ENCODE peak calls at places on chromosomes 13 and 19, in nine cellular contexts. M is fibroblast of the aortic adventitia; Z is pons; J is LHCN-M2; R is DMS 273 treated with DMSO at 0.1 percent for 48 hours; U is cardiac septum; C is NCI-H2029; X is T follicular helper cell; A is stimulated activated CD4-positive, alpha-beta T cell treated with anti-CD3 and anti-CD28 coated beads, Interleukin-12 subunit alpha, Interleukin-12 subunit beta, amount 100 ng/mL, for 24 hours. P is an unnamed sample.

GRCh38 chr13:75699062-75699461 is 62.9 kb downstream of the LMO7 start:
- DNase-seq in M (no peak), Z (no peak), J (no peak), R (no peak), U (no peak), C (no peak), X (no peak), A (no peak), P (no peak)

GRCh38 chr13:106296723-106297122 is 238.7 kb downstream of the EFNB2 start:
- DNase-seq in M (peak), Z (no peak), J (no peak), R (no peak), U (no peak), C (no peak), X (no peak), A (no peak), P (no peak)

GRCh38 chr19:8577247-8577646 is at the start of gene MYO1F:
- DNase-seq in M (no peak), Z (peak), J (no peak), R (no peak), U (peak), C (no peak), X (no peak), A (no peak), P (no peak)

GRCh38 chr19:2394054-2394668 is 33.2 kb downstream of the TIMM13 start:
- DNase-seq in M (no peak), Z (peak), J (no peak), R (no peak), U (no peak), C (no peak), X (no peak), A (no peak), P (no peak)

GRCh38 chr13:100563779-100564178 is 24.8 kb downstream of the GGACT start:
- DNase-seq in M (no peak), Z (no peak), J (no peak), R (no peak), U (no peak), C (no peak), X (no peak), A (no peak), P (no peak)

GRCh38 chr19:41940443-41941409 is 12.5 kb upstream of the ERFL start:
- DNase-seq in M (no peak), Z (no peak), J (no peak), R (no peak), U (no peak), C (no peak), X (no peak), A (no peak), P (no peak)

GRCh38 chr19:28170066-28170465 is 1042.9 kb downstream of the UQCRFS1 start:
- DNase-seq in M (no peak), Z (no peak), J (no peak), R (no peak), U (no peak), C (peak), X (no peak), A (no peak), P (no peak)

GRCh38 chr13:109226631-109227030 is 559.8 kb downstream of the IRS2 start:
- DNase-seq in M (peak), Z (no peak), J (no peak), R (no peak), U (no peak), C (no peak), X (no peak), A (no peak), P (no peak)

GRCh38 chr13:41601718-41602445 is 144.5 kb downstream of the RGCC start:
- DNase-seq in M (peak), Z (no peak), J (peak), R (no peak), U (no peak), C (no peak), X (no peak), A (no peak), P (no peak)

GRCh38 chr19:964761-965694 is 19.1 kb upstream of the WDR18 start:
- DNase-seq in M (no peak), Z (no peak), J (peak), R (no peak), U (no peak), C (no peak), X (no peak), A (no peak), P (no peak)

GRCh38 chr19:18282021-18282787 is 782 bp upstream of the JUND start:
- DNase-seq in M (no peak), Z (peak), J (peak), R (peak), U (no peak), C (peak), X (no peak), A (no peak), P (peak)

GRCh38 chr19:12785431-12786011 is 5.8 kb upstream of the JUNB start:
- DNase-seq in M (no peak), Z (peak), J (no peak), R (no peak), U (peak), C (no peak), X (no peak), A (no peak), P (no peak)

GRCh38 chr19:13189600-13189999 is 39.4 kb downstream of the IER2 start:
- DNase-seq in M (no peak), Z (no peak), J (no peak), R (no peak), U (no peak), C (no peak), X (no peak), A (no peak), P (no peak)

GRCh38 chr13:103731959-103732358 is 665.7 kb upstream of the SLC10A2 start:
- DNase-seq in M (no peak), Z (no peak), J (no peak), R (no peak), U (no peak), C (no peak), X (no peak), A (no peak), P (peak)

GRCh38 chr13:46572758-46573384 is 19.9 kb downstream of the LRCH1 start:
- DNase-seq in M (no peak), Z (no peak), J (peak), R (no peak), U (no peak), C (no peak), X (no peak), A (no peak), P (no peak)

GRCh38 chr19:16039545-16039944 is 36.8 kb upstream of the TPM4 start:
- DNase-seq in M (no peak), Z (no peak), J (no peak), R (no peak), U (no peak), C (no peak), X (no peak), A (no peak), P (no peak)

GRCh38 chr13:87537946-87538345 is 133.2 kb upstream of the SLITRK5 start:
- DNase-seq in M (no peak), Z (no peak), J (no peak), R (no peak), U (no peak), C (no peak), X (no peak), A (no peak), P (no peak)

GRCh38 chr13:84413016-84413415 is 530.7 kb upstream of the SLITRK1 start:
- DNase-seq in M (no peak), Z (no peak), J (no peak), R (no peak), U (no peak), C (no peak), X (no peak), A (no peak), P (peak)

GRCh38 chr13:42478531-42479156 is 95.3 kb upstream of the TNFSF11 start:
- DNase-seq in M (peak), Z (no peak), J (peak), R (no peak), U (no peak), C (no peak), X (no peak), A (no peak), P (peak)

GRCh38 chr13:112098699-112099098 is 31.8 kb downstream of the SOX1 start:
- DNase-seq in M (no peak), Z (no peak), J (no peak), R (no peak), U (no peak), C (no peak), X (no peak), A (no peak), P (no peak)

GRCh38 chr19:19615086-19615485 is 3.4 kb downstream of the PBX4 start:
- DNase-seq in M (no peak), Z (no peak), J (peak), R (no peak), U (no peak), C (no peak), X (no peak), A (no peak), P (peak)

GRCh38 chr19:38617283-38617763 is 430 bp downstream of the MAP4K1 start:
- DNase-seq in M (no peak), Z (peak), J (no peak), R (no peak), U (no peak), C (no peak), X (no peak), A (no peak), P (no peak)

GRCh38 chr13:28532226-28533048 is 37.5 kb upstream of the FLT1 start:
- DNase-seq in M (no peak), Z (no peak), J (no peak), R (no peak), U (no peak), C (no peak), X (no peak), A (no peak), P (peak)

GRCh38 chr19:14139944-14140343 is 3.6 kb upstream of the ASF1B start:
- DNase-seq in M (no peak), Z (no peak), J (no peak), R (no peak), U (no peak), C (no peak), X (no peak), A (no peak), P (no peak)

GRCh38 chr19:50998686-50999085 is 2.7 kb downstream of the KLK8 start:
- DNase-seq in M (no peak), Z (no peak), J (no peak), R (no peak), U (no peak), C (no peak), X (no peak), A (no peak), P (no peak)